ENCODE peak calls at places on chromosomes 13 and 19, in seven cellular contexts. E is HCT116, F is SK-N-SH, Y is PC-3, N is PC-9, S is OCI-LY7, V is GM23248. H is an unnamed sample.

GRCh38 chr13:99062593-99062992 is 84.7 kb upstream of the DOCK9 start:
- DNase-seq in E (no peak), F (no peak), Y (peak; percentile 62), N (no peak), S (no peak), V (peak; percentile 54), H (no peak)

GRCh38 chr19:7083076-7083956 is 13.8 kb downstream of the ZNF557 start:
- DNase-seq in E (no peak), F (no peak), Y (peak; percentile 24), N (no peak), S (peak; percentile 20), V (peak; percentile 43), H (peak; percentile 59)

GRCh38 chr19:2432131-2432848 is 4.9 kb upstream of the TIMM13 start:
- DNase-seq in E (no peak), F (no peak), Y (no peak), N (no peak), S (no peak), V (no peak), H (no peak)

GRCh38 chr13:51806571-51806970 is 2.6 kb upstream of the DHRS12 start:
- DNase-seq in E (no peak), F (no peak), Y (peak; percentile 6), N (no peak), S (peak; percentile 55), V (peak; percentile 57), H (no peak)

GRCh38 chr13:99322297-99323103 is 15.3 kb upstream of the GPR183 start:
- DNase-seq in E (no peak), F (no peak), Y (peak; percentile 59), N (no peak), S (no peak), V (peak; percentile 91), H (no peak)

GRCh38 chr13:27425918-27426630 is 1.7 kb downstream of the GTF3A start:
- DNase-seq in E (peak; percentile 85), F (peak; percentile 42), Y (peak; percentile 87), N (peak; percentile 67), S (peak; percentile 86), V (peak; percentile 96), H (peak; percentile 73)

GRCh38 chr19:18440421-18440877 is 2.5 kb upstream of the ISYNA1 start:
- DNase-seq in E (no peak), F (peak; percentile 64), Y (peak; percentile 41), N (peak; percentile 41), S (peak; percentile 57), V (peak; percentile 39), H (peak; percentile 69)

GRCh38 chr13:34700155-34700554 is 241.9 kb upstream of the NBEA start:
- DNase-seq in E (no peak), F (no peak), Y (no peak), N (no peak), S (no peak), V (no peak), H (no peak)

GRCh38 chr19:52170863-52171320 is 529 bp downstream of the ZNF836 start:
- DNase-seq in E (no peak), F (peak; percentile 58), Y (no peak), N (no peak), S (no peak), V (no peak), H (peak; percentile 55)

GRCh38 chr13:97283888-97284287 is 61.8 kb downstream of the MBNL2 start:
- DNase-seq in E (no peak), F (no peak), Y (no peak), N (no peak), S (no peak), V (no peak), H (no peak)

GRCh38 chr13:75312884-75313520 is 169.0 kb downstream of the TBC1D4 start:
- DNase-seq in E (no peak), F (no peak), Y (no peak), N (no peak), S (no peak), V (no peak), H (no peak)

GRCh38 chr13:67238277-67238859 is 8.2 kb upstream of the PCDH9 start:
- DNase-seq in E (peak; percentile 4), F (peak; percentile 19), Y (peak; percentile 63), N (no peak), S (peak; percentile 60), V (peak; percentile 30), H (peak; percentile 24)

GRCh38 chr13:51778407-51778806 is 25.6 kb downstream of the DHRS12 start:
- DNase-seq in E (no peak), F (no peak), Y (no peak), N (no peak), S (no peak), V (no peak), H (no peak)

GRCh38 chr19:5541456-5541855 is 26.3 kb downstream of the TINCR start:
- DNase-seq in E (no peak), F (no peak), Y (no peak), N (no peak), S (no peak), V (no peak), H (no peak)

GRCh38 chr19:5539431-5539833 is 28.3 kb downstream of the TINCR start:
- DNase-seq in E (no peak), F (peak; percentile 66), Y (no peak), N (no peak), S (no peak), V (no peak), H (peak; percentile 85)

GRCh38 chr19:5540208-5540607 is 27.5 kb downstream of the TINCR start:
- DNase-seq in E (no peak), F (no peak), Y (no peak), N (no peak), S (no peak), V (no peak), H (no peak)

GRCh38 chr19:5545051-5545450 is 22.7 kb downstream of the TINCR start:
- DNase-seq in E (no peak), F (no peak), Y (no peak), N (no peak), S (no peak), V (no peak), H (no peak)

GRCh38 chr19:5542665-5543064 is 25.1 kb downstream of the TINCR start:
- DNase-seq in E (no peak), F (peak; percentile 74), Y (no peak), N (no peak), S (no peak), V (no peak), H (peak; percentile 58)
- H3K4me2 ChIP-seq in E (no peak overlapping the region), F (no peak overlapping the region), Y (no peak overlapping the region), N (no peak overlapping the region), S (no peak overlapping the region), V (no peak overlapping the region), H (no peak overlapping the region)

DNA sequence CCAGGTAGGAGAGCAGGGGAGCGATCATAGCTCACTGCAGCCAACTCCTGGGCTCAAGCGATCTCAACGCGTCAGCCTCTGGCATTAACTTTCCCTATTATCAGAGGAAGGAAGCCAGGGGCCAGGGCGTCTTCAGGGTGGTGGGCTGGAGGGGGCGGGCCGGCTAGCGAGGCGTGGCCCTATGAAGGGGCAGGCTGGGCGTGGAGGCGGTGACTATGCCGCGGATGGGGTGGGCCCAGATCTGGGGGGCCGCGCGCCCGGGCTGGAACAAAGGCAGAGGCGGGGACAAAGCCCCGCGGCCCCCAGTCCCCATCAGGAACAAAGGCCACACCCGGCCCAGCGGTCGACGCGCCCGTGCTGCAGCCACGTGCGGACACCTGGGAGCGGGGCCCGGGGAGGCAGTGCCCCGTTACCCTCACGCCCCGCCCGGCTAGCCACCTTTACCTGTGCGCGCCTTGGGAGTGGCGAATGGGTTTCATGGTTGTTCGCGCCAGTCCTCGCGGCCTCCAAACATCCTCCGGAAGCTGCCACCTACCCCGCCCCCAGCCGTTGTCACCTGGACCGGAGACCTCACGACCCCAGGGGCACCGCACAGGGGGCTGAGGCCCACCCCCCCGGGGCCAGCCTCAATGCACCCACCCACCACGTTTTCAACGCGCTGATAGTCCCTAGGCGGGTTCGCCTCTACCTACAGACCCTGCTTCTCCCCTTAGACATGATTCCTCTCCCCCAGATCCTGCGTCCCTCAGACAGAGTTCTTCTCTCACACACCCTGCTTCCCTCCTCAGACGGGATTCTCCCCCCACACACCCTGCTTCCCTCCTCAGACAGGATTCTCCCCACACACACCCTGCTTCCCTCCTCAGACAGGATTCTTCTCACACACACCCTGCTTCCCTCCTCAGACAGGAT is 5.4 kb upstream of the TRIM28 start:
- DNase-seq in E (no peak), F (no peak), Y (no peak), N (peak; percentile 66), S (no peak), V (no peak), H (peak; percentile 97)
- H3K4me3 ChIP-seq in E (no peak overlapping the region), F (no peak overlapping the region), Y (no peak overlapping the region), N (peak overlapping the region; percentile 40), S (peak overlapping the region; percentile 36), V (peak overlapping the region; percentile 11), H (peak overlapping the region; percentile 60)

DNA sequence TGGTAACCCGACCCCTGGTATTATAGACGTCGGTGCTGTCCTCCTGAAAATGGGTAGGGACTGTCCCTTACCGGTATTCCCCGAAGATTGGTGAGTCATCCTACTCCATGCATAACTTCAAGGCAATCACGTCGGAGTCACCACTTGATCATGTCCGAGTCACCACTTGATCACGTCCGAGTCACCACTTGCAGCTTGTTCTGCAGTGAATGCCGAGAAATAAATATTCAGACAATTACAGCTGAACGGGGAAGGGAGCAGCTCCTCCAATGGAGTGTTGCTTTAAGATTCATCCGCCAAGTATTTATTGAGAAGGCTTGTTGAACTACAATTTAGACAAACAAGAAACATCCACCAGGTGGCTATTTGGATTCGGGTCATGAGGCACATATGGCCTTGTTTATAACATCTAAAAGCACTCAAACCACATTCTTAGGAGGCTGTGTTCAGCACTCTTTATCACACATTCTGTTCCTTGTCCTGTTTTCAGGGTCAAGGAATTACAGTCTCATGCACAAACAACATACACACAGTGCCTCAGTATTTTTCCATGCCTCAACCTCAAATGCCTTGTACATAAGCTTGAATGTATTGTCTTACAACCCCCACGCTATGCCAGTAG is 43.1 kb downstream of the ZNF726 start:
- DNase-seq in E (peak; percentile 7), F (no peak), Y (peak; percentile 94), N (peak; percentile 48), S (no peak), V (peak; percentile 79), H (no peak)
- H3K9me2 ChIP-seq in E (no peaks in the 10 kb centered on the region), F (no peaks in the 10 kb centered on the region), Y (no peaks in the 10 kb centered on the region), N (no peaks in the 10 kb centered on the region), S (no peaks in the 10 kb centered on the region), V (no peaks in the 10 kb centered on the region), H (no peaks in the 10 kb centered on the region)

GRCh38 chr13:36674337-36675212 is 755 bp downstream of the SERTM1 start:
- DNase-seq in E (no peak), F (peak; percentile 6), Y (no peak), N (no peak), S (no peak), V (no peak), H (peak; percentile 45)

GRCh38 chr13:36675213-36675536 is 1.4 kb downstream of the SERTM1 start:
- DNase-seq in E (no peak), F (no peak), Y (no peak), N (no peak), S (no peak), V (no peak), H (peak; percentile 17)

GRCh38 chr13:36673838-36674326 is at the start of gene SERTM1:
- DNase-seq in E (no peak), F (peak; percentile 82), Y (no peak), N (no peak), S (no peak), V (peak; percentile 21), H (peak; percentile 93)

GRCh38 chr13:36673352-36673751 is 468 bp upstream of the SERTM1 start:
- DNase-seq in E (no peak), F (no peak), Y (no peak), N (no peak), S (no peak), V (no peak), H (peak; percentile 26)
- H3K4me2 ChIP-seq in E (no peak overlapping the region), F (peak overlapping the region; percentile 52), Y (no peak overlapping the region), N (no peak overlapping the region), S (no peak overlapping the region), V (no peak overlapping the region), H (peak overlapping the region; percentile 98)

GRCh38 chr19:12752056-12752781 is 628 bp downstream of the BEST2 start:
- DNase-seq in E (no peak), F (peak; percentile 42), Y (no peak), N (no peak), S (no peak), V (no peak), H (no peak)
- H3K4me3 ChIP-seq in E (no peak overlapping the region), F (no peak overlapping the region), Y (no peak overlapping the region), N (no peak overlapping the region), S (no peak overlapping the region), V (no peak overlapping the region), H (peak overlapping the region; percentile 70)

H was measured in GM23338.